ENCODE peak calls at places on chromosomes 7 and 10, in ten cellular contexts. F is WERI-Rb-1; T is MM.1S; A is AG04450; D is CD4-positive, CD25-positive, alpha-beta regulatory T cell; U is GM23248; M is kidney; V is SK-N-MC; P is HL-60; C is Panc1. E is an unnamed sample.

GRCh38 chr10:59706851-59707797 is 2.5 kb downstream of the SLC16A9 start:
- DNase-seq in D (no peak), T (no peak), M (no peak), U (no peak), C (no peak), A (no peak), P (peak), F (no peak), V (no peak), E (no peak)

GRCh38 chr10:30865141-30865926 is 166.3 kb downstream of the ZNF438 start:
- DNase-seq in D (no peak), C (no peak), M (no peak), U (no peak), A (no peak), V (no peak), P (peak), F (no peak), T (no peak), E (no peak)

GRCh38 chr7:104627516-104627915 is 299.1 kb downstream of the LHFPL3 start:
- DNase-seq in A (no peak), U (peak), F (no peak), T (peak), C (no peak), D (no peak), V (peak), P (no peak), M (no peak), E (peak)

GRCh38 chr10:3658766-3659165 is 126.2 kb downstream of the KLF6 start:
- DNase-seq in P (no peak), T (no peak), D (no peak), U (no peak), M (no peak), F (no peak), A (no peak), V (no peak), C (no peak), E (no peak)

GRCh38 chr10:24866615-24867583 is 85.5 kb downstream of the PRTFDC1 start:
- DNase-seq in V (no peak), D (no peak), U (peak), P (no peak), F (no peak), A (no peak), T (no peak), M (no peak), C (no peak), E (peak)

GRCh38 chr7:2864999-2865670 is 21.0 kb upstream of the GNA12 start:
- DNase-seq in P (peak), F (peak), D (peak), M (no peak), C (peak), V (peak), A (peak), U (peak), T (peak), E (peak)

GRCh38 chr10:96501985-96502384 is 11.7 kb downstream of the TLL2 start:
- DNase-seq in D (no peak), A (no peak), M (no peak), C (no peak), T (no peak), P (no peak), F (no peak), V (no peak), U (no peak), E (no peak)

GRCh38 chr10:118844731-118845573 is 90.2 kb upstream of the CACUL1 start:
- DNase-seq in F (no peak), A (no peak), M (no peak), U (no peak), C (no peak), D (no peak), T (no peak), P (no peak), V (no peak), E (peak)

GRCh38 chr10:124449170-124450009 is 445 bp downstream of the NKX1-2 start:
- DNase-seq in F (no peak), A (no peak), D (no peak), M (no peak), U (peak), V (no peak), C (no peak), T (no peak), P (no peak), E (peak)

GRCh38 chr10:111756541-111757061 is 427.0 kb downstream of the GPAM start:
- DNase-seq in D (no peak), M (no peak), P (peak), V (peak), C (peak), A (no peak), F (peak), T (peak), U (peak), E (peak)

GRCh38 chr10:69871074-69871473 is 69.4 kb downstream of the COL13A1 start:
- DNase-seq in T (no peak), P (no peak), U (no peak), A (no peak), D (no peak), V (no peak), C (no peak), F (no peak), M (no peak), E (peak)

GRCh38 chr7:151063212-151063561 is 3.8 kb downstream of the SLC4A2 start:
- DNase-seq in P (no peak), T (no peak), F (no peak), D (no peak), V (no peak), M (no peak), A (no peak), U (peak), C (no peak), E (no peak)

GRCh38 chr10:126917375-126917774 is 12.1 kb downstream of the DOCK1 start:
- DNase-seq in T (no peak), V (no peak), D (no peak), F (no peak), P (no peak), C (no peak), U (no peak), A (no peak), M (no peak), E (no peak)

GRCh38 chr7:92794386-92794785 is 42.0 kb downstream of the CDK6 start:
- DNase-seq in V (no peak), C (no peak), F (peak), A (no peak), P (no peak), U (no peak), D (no peak), T (no peak), M (no peak), E (no peak)

GRCh38 chr7:92793656-92794205 is 42.6 kb downstream of the CDK6 start:
- DNase-seq in D (no peak), U (no peak), P (no peak), M (no peak), F (no peak), T (peak), V (no peak), C (no peak), A (no peak), E (no peak)

GRCh38 chr7:92794846-92795245 is 41.5 kb downstream of the CDK6 start:
- DNase-seq in D (no peak), C (no peak), M (no peak), T (no peak), F (no peak), P (no peak), U (no peak), A (no peak), V (no peak), E (no peak)

GRCh38 chr7:92788559-92789183 is 47.7 kb downstream of the CDK6 start:
- DNase-seq in T (no peak), U (no peak), D (no peak), M (no peak), A (no peak), V (no peak), C (no peak), P (no peak), F (no peak), E (no peak)

DNA sequence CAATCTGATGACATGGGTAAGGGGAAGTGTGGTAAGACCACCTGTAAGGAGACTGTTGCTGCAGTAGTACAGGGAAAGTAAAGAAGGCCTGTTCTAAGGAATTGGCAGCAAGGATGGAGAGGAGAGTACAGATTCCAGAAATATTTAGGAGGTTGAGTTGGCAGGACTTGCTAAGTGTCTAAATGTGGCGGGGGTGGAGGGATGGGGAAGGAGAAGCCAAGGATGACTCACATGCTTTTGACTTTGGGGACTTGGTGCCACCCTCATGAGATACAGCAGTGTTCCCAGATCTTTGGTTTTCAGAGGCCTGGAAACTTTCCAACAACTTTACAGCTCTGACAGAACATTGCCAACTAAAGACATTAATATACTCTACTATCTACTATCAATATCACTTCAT is 45.4 kb downstream of the CDK6 start:
- DNase-seq in C (no peak), T (no peak), D (no peak), F (no peak), V (no peak), P (no peak), A (no peak), U (peak), M (no peak), E (no peak)
- H3K27ac ChIP-seq in C (no peak), T (no peak), D (no peak), F (no peak), V (no peak), P (no peak), A (no peak), U (peak), M (no peak), E (no peak)

DNA sequence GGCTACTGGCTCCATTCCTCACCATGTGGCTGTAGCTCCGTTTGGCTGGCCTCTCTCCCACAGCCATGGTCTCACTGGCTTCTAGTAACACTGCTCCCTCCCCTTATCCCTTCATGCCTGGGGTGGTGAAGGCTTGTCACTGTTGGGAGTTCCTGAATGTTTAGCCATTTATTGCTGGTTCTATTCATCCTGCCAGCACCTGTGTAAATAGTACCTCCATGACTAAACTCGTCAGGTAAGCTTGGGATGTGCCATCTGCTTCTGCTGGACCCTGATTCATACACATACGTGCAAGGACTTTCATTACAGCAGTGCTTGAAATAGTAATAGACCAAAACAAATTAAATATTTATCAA is 61.6 kb downstream of the CCDC71L start:
- DNase-seq in C (no peak), U (no peak), P (no peak), M (no peak), V (no peak), F (no peak), D (no peak), T (no peak), A (no peak), E (no peak)
- H3K27ac ChIP-seq in C (no peak), U (no peak), P (no peak), M (no peak), V (no peak), F (no peak), D (no peak), T (no peak), A (no peak), E (no peak)

GRCh38 chr7:5635461-5636445 is 145.7 kb downstream of the RNF216 start:
- DNase-seq in C (no peak), M (no peak), D (no peak), F (no peak), U (peak), A (no peak), T (no peak), P (no peak), V (no peak), E (no peak)
- H3K27ac ChIP-seq in C (no peak), M (no peak), D (no peak), F (peak), U (peak), A (peak), T (no peak), P (no peak), V (peak), E (peak)

GRCh38 chr7:55556031-55556430 is 16.3 kb downstream of the VOPP1 start:
- DNase-seq in T (peak), P (no peak), M (peak), A (no peak), F (no peak), D (no peak), C (no peak), U (no peak), V (no peak), E (peak)
- H3K27ac ChIP-seq in T (peak), P (no peak), M (no peak), A (no peak), F (no peak), D (peak), C (no peak), U (no peak), V (no peak), E (no peak)

GRCh38 chr10:93034426-93034825 is 26.2 kb upstream of the CYP26C1 start:
- DNase-seq in A (no peak), M (no peak), D (no peak), P (no peak), T (no peak), C (no peak), V (no peak), F (no peak), U (no peak), E (no peak)
- H3K27ac ChIP-seq in A (no peak), M (no peak), D (no peak), P (no peak), T (no peak), C (no peak), V (no peak), F (no peak), U (no peak), E (no peak)